ENCODE peak calls at places on chromosomes 1 and 21, in four cellular contexts. R is A549, U is K562, V is IMR-90. S is an unnamed sample.

GRCh38 chr1:166974647-166975345 is 544 bp downstream of the ILDR2 start:
- DNase-seq in R (no peak), U (no peak), V (no peak), S (no peak)

GRCh38 chr1:44357710-44358109 is 2.7 kb upstream of the ERI3 start:
- DNase-seq in R (no peak), U (no peak), V (no peak), S (no peak)

GRCh38 chr1:201760516-201760915 is 68.4 kb upstream of the IPO9 start:
- DNase-seq in R (no peak), U (no peak), V (peak), S (no peak)

GRCh38 chr21:35909456-35910178 is 150.7 kb downstream of the SETD4 start:
- DNase-seq in R (no peak), U (peak), V (peak), S (no peak)

GRCh38 chr21:42991992-42992740 is 17.8 kb downstream of the PKNOX1 start:
- DNase-seq in R (no peak), U (peak), V (peak), S (no peak)

GRCh38 chr1:23530089-23530749 is 814 bp downstream of the E2F2 start:
- DNase-seq in R (no peak), U (peak), V (no peak), S (no peak)

GRCh38 chr1:45015683-45016082 is 3.6 kb downstream of the UROD start:
- DNase-seq in R (no peak), U (no peak), V (no peak), S (no peak)

GRCh38 chr1:58983159-58983558 is 199.3 kb upstream of the JUN start:
- DNase-seq in R (no peak), U (no peak), V (peak), S (no peak)

GRCh38 chr1:119617751-119618691 is 30.0 kb downstream of the ZNF697 start:
- DNase-seq in R (no peak), U (no peak), V (peak), S (no peak)

GRCh38 chr1:34292472-34292871 is 115.8 kb downstream of the C1orf94 start:
- DNase-seq in R (no peak), U (no peak), V (no peak), S (no peak)

GRCh38 chr1:96833376-96833775 is 111.8 kb downstream of the PTBP2 start:
- DNase-seq in R (no peak), U (no peak), V (no peak), S (no peak)

GRCh38 chr1:244435562-244436205 is 16.0 kb downstream of the ADSS2 start:
- DNase-seq in R (no peak), U (no peak), V (peak), S (no peak)

GRCh38 chr21:41222247-41223068 is 54.5 kb downstream of the BACE2 start:
- DNase-seq in R (no peak), U (no peak), V (no peak), S (no peak)

GRCh38 chr1:229582011-229582694 is 23.6 kb upstream of the ABCB10 start:
- DNase-seq in R (no peak), U (no peak), V (peak), S (no peak)

GRCh38 chr1:222794656-222795474 is 20.0 kb upstream of the DISP1 start:
- DNase-seq in R (no peak), U (no peak), V (no peak), S (no peak)

GRCh38 chr1:1246601-1247340 is at the start of gene C1QTNF12:
- DNase-seq in R (no peak), U (no peak), V (no peak), S (peak)

GRCh38 chr1:76868916-76869315 is 1.6 kb downstream of the ST6GALNAC5 start:
- DNase-seq in R (no peak), U (no peak), V (no peak), S (peak)

GRCh38 chr21:38995071-38995669 is 188.1 kb downstream of the PSMG1 start:
- DNase-seq in R (no peak), U (no peak), V (no peak), S (no peak)

GRCh38 chr1:151158751-151159251 is 2.4 kb downstream of the TNFAIP8L2 start:
- DNase-seq in R (no peak), U (no peak), V (no peak), S (no peak)

GRCh38 chr1:108643492-108644333 is 17.2 kb downstream of the HENMT1 start:
- DNase-seq in R (peak), U (peak), V (peak), S (peak)

GRCh38 chr1:204575221-204576190 is 59.3 kb downstream of the MDM4 start:
- DNase-seq in R (no peak), U (no peak), V (no peak), S (no peak)

GRCh38 chr1:167439301-167439988 is 78.9 kb downstream of the CD247 start:
- DNase-seq in R (peak), U (peak), V (peak), S (peak)

GRCh38 chr1:183567584-183567983 is 22.7 kb downstream of the NCF2 start:
- DNase-seq in R (no peak), U (peak), V (peak), S (no peak)

GRCh38 chr1:244075247-244075722 is 24.2 kb downstream of the ZBTB18 start:
- DNase-seq in R (no peak), U (no peak), V (no peak), S (no peak)

GRCh38 chr1:15380606-15381508 is 28.8 kb upstream of the EFHD2 start:
- DNase-seq in R (no peak), U (peak), V (no peak), S (no peak)

GRCh38 chr1:207974146-207974545 is 63.2 kb upstream of the CD34 start:
- DNase-seq in R (no peak), U (no peak), V (no peak), S (no peak)

GRCh38 chr1:77271851-77272250 is 10.0 kb upstream of the AK5 start:
- DNase-seq in R (no peak), U (no peak), V (peak), S (no peak)

GRCh38 chr21:22223385-22223784 is 1225.2 kb downstream of the NCAM2 start:
- DNase-seq in R (no peak), U (no peak), V (no peak), S (no peak)

GRCh38 chr1:107515702-107516101 is 374.9 kb downstream of the NTNG1 start:
- DNase-seq in R (no peak), U (no peak), V (no peak), S (no peak)

GRCh38 chr1:208228026-208228425 is 16.2 kb downstream of the PLXNA2 start:
- DNase-seq in R (no peak), U (no peak), V (no peak), S (no peak)

GRCh38 chr1:93005252-93005598 is 44.0 kb upstream of the DIPK1A start:
- DNase-seq in R (no peak), U (no peak), V (no peak), S (no peak)

GRCh38 chr1:19414490-19414889 is 70.8 kb downstream of the CAPZB start:
- DNase-seq in R (no peak), U (no peak), V (no peak), S (no peak)

GRCh38 chr1:201042663-201043461 is 19.3 kb upstream of the KIF21B start:
- DNase-seq in R (peak), U (peak), V (peak), S (peak)

GRCh38 chr1:59057211-59057694 is 239.6 kb upstream of the FGGY start:
- DNase-seq in R (peak), U (no peak), V (peak), S (peak)

DNA sequence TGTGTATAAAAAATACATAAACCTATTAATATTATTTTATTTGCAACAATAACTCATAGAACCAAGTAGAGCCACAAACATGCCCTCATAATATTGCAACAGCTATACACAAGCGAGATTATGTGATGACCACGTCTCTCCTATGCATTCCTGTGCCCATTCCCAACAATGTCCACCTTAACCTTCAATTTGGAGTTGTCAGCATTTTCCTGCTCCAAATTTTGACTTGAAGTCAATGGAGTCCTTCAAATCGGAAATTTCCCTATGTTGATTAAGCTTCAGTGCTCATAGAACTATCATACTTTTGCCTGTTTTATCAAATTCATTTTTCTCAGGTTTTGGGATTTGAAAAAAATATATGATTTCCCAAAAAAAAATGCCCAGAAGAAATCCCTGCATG is 27.4 kb upstream of the FAM20B start:
- DNase-seq in R (no peak), U (no peak), V (no peak), S (no peak)
- TF ChIP-seq RCOR1 in R (no peak), U (no peak), V (no peak), S (no peak)

DNA sequence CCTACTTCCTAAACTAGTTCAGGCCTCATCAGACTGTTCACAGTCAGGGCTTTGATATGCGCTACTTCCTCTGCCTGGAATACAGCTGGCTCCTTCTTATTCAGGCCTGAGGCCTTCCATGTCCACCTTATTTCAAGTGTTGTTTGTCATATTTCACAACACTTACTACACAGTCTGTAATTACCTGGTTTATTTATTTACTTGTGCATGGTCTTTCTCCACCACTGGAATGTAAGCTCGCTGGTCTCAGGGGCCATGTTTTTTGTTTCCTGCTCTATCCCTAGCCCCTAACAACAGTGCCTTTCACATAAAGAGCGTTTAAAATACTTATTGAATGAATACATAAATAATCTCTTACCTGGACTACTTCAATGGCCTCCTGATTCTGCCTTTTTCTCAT is 4.6 kb upstream of the SRSF4 start:
- DNase-seq in R (no peak), U (no peak), V (peak), S (no peak)
- TF ChIP-seq RCOR1 in R (no peak), U (no peak), V (no peak), S (no peak)

GRCh38 chr21:25370311-25370744 is 237.0 kb downstream of the MRPL39 start:
- DNase-seq in R (no peak), U (no peak), V (peak), S (no peak)
- TF ChIP-seq RCOR1 in R (no peak), U (no peak), V (no peak), S (no peak)

GRCh38 chr1:24694380-24694843 is 50.8 kb upstream of the CLIC4 start:
- DNase-seq in R (no peak), U (no peak), V (peak), S (peak)
- TF ChIP-seq RCOR1 in R (no peak), U (no peak), V (no peak), S (no peak)

DNA sequence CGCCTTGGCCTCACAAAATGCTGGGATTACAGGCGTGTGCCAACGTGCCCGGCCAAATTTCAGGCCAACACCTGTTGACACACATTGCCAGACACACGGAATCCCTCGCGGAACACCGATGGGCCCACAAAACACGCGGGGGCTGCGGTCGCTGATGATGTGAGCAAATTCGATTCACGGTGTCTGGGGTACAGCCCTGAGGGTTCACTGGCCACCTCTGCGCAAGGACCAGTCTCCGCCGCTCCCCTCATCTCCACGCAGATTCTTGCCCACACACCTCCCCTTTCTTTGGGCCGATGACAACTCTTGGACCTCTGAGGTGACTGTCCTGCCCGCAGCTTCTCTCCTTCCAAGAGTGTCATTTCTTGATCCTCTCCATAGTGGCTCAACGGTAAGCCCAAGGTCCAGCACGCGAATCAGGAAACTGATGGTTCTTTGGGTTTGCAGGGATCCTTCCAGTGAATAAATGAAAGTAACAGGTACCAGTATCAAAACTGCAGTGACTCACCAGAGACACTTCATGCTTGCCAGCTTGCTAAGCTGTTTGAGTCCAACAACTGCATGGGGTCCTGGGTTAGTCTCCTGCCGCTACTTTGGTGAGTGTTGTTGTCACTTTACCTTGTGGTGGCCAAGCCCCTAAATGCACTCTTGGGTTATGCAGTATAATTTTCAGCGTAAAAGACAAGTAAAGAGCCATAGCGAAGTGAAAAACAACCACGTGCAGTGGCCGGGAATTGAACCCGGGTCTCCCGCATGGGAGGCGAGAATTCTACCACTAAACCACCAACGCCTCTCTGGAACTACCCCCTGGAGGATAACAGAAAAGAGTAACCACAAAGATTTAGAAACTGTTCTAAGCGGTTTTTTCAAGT is 11.0 kb upstream of the RNU1-3 start:
- DNase-seq in R (peak), U (peak), V (peak), S (peak)
- TF ChIP-seq RCOR1 in R (no peak), U (no peak), V (no peak), S (no peak)

GRCh38 chr21:45899317-45900033 is 82.1 kb upstream of the COL6A1 start:
- DNase-seq in R (no peak), U (no peak), V (no peak), S (no peak)

GRCh38 chr21:45895778-45896370 is 85.7 kb upstream of the COL6A1 start:
- DNase-seq in R (no peak), U (no peak), V (no peak), S (no peak)

GRCh38 chr21:45898028-45898350 is 83.6 kb upstream of the COL6A1 start:
- DNase-seq in R (no peak), U (no peak), V (no peak), S (no peak)

GRCh38 chr21:45898781-45899180 is 82.8 kb upstream of the COL6A1 start:
- DNase-seq in R (no peak), U (no peak), V (no peak), S (no peak)

GRCh38 chr21:45897191-45898027 is 84.2 kb upstream of the COL6A1 start:
- DNase-seq in R (no peak), U (no peak), V (no peak), S (no peak)
- TF ChIP-seq RCOR1 in R (no peak), U (no peak), V (no peak), S (no peak)

GRCh38 chr1:29753244-29753643 is 516.9 kb downstream of the PTPRU start:
- DNase-seq in R (no peak), U (no peak), V (no peak), S (no peak)
- TF ChIP-seq RCOR1 in R (no peak), U (no peak), V (no peak), S (no peak)

GRCh38 chr1:91503975-91504530 is 3.4 kb downstream of the CDC7 start:
- DNase-seq in R (no peak), U (no peak), V (no peak), S (no peak)

GRCh38 chr1:91510754-91511153 is 10.1 kb downstream of the CDC7 start:
- DNase-seq in R (no peak), U (no peak), V (no peak), S (no peak)

GRCh38 chr1:91506071-91506470 is 5.4 kb downstream of the CDC7 start:
- DNase-seq in R (no peak), U (no peak), V (no peak), S (no peak)

GRCh38 chr1:91505086-91505485 is 4.4 kb downstream of the CDC7 start:
- DNase-seq in R (no peak), U (no peak), V (no peak), S (no peak)

DNA sequence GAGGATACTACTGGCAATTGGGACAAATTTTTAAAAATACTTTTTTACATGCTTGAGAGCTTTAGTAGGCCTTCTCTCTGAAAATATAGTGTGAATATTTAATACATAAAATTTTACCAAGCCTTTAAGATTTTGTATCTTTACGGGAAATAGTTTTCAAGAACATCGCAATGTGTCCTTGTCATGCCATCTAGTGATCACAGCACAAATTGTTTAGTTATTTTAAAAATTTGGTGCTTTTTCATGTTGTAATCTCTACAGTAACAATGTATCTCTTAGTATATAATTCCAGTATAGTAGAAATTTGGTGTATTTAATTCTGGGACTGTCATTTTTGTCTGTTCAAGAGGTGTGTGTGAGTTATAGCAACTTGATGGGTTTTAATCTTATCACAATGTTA is 6.7 kb downstream of the CDC7 start:
- DNase-seq in R (no peak), U (no peak), V (no peak), S (no peak)
- TF ChIP-seq RCOR1 in R (no peak), U (no peak), V (no peak), S (no peak)

GRCh38 chr1:213414901-213415300 is 363.9 kb downstream of the RPS6KC1 start:
- DNase-seq in R (no peak), U (no peak), V (no peak), S (no peak)

GRCh38 chr1:213409971-213410370 is 358.9 kb downstream of the RPS6KC1 start:
- DNase-seq in R (no peak), U (no peak), V (no peak), S (no peak)

GRCh38 chr1:213414346-213414745 is 363.3 kb downstream of the RPS6KC1 start:
- DNase-seq in R (no peak), U (no peak), V (no peak), S (no peak)

DNA sequence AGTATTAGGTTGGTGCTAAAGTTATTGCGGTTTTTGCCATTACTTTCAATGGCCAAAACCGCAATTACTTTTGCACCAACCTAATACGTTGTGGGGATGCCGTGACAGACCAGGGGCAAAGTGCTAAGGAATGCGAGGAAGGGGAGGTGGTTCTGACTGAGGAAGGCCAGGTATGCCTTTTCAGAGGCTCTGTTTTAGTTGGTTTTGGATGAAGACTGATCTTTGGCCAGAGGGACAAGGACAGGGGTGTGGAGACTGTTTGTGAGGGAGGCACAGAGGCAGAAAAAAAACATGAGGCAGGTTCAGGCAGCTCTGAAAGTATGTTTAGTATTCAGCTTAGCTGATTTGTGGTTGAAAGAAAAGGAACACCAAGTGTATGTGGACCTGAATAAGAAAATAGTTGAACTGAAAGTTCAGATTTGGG is 358.2 kb downstream of the RPS6KC1 start:
- DNase-seq in R (no peak), U (no peak), V (no peak), S (no peak)
- TF ChIP-seq RCOR1 in R (no peak), U (no peak), V (no peak), S (no peak)

S was measured in SK-N-SH.